ENCODE peak calls at places on chromosomes 13 and 19, in eight cellular contexts. U is MCF 10A, X is stomach, R is left lung, D is fibroblast of mammary gland, F is GM13977, T is heart left ventricle, Z is foreskin fibroblast. I is an unnamed sample.

GRCh38 chr13:51590966-51591627 is 6.8 kb downstream of the WDFY2 start:
- DNase-seq in U (peak), X (peak), R (no peak), D (peak), F (no peak), T (no peak), Z (peak), I (no peak)

GRCh38 chr19:38035515-38036495 is 128.8 kb downstream of the SIPA1L3 start:
- DNase-seq in U (no peak), X (no peak), R (peak), D (peak), F (no peak), T (no peak), Z (peak), I (no peak)

GRCh38 chr13:52356327-52356726 is 49.6 kb downstream of the THSD1 start:
- DNase-seq in U (peak), X (no peak), R (no peak), D (peak), F (no peak), T (no peak), Z (no peak), I (no peak)

GRCh38 chr13:70703755-70704154 is 595.5 kb upstream of the KLHL1 start:
- DNase-seq in U (no peak), X (no peak), R (no peak), D (no peak), F (no peak), T (no peak), Z (no peak), I (no peak)

GRCh38 chr19:17037966-17038500 is 11.4 kb upstream of the CPAMD8 start:
- DNase-seq in U (no peak), X (no peak), R (peak), D (no peak), F (no peak), T (no peak), Z (no peak), I (no peak)

GRCh38 chr19:19461306-19461670 is 54.1 kb downstream of the TSSK6 start:
- DNase-seq in U (no peak), X (no peak), R (no peak), D (no peak), F (no peak), T (no peak), Z (peak), I (no peak)

GRCh38 chr13:73334459-73334858 is 275.7 kb downstream of the KLF5 start:
- DNase-seq in U (peak), X (no peak), R (no peak), D (peak), F (no peak), T (no peak), Z (peak), I (no peak)

GRCh38 chr13:75864718-75865117 is 228.6 kb downstream of the LMO7 start:
- DNase-seq in U (peak), X (no peak), R (no peak), D (peak), F (no peak), T (no peak), Z (peak), I (no peak)

GRCh38 chr13:30395192-30396158 is 26.8 kb upstream of the UBE2L5 start:
- DNase-seq in U (peak), X (peak), R (peak), D (peak), F (peak), T (peak), Z (peak), I (no peak)

GRCh38 chr13:65149687-65150086 is 2080.4 kb downstream of the PCDH9 start:
- DNase-seq in U (no peak), X (no peak), R (peak), D (no peak), F (no peak), T (no peak), Z (no peak), I (no peak)

GRCh38 chr13:111652676-111653075 is 332.2 kb downstream of the TEX29 start:
- DNase-seq in U (no peak), X (no peak), R (no peak), D (no peak), F (no peak), T (no peak), Z (no peak), I (no peak)

GRCh38 chr13:99064624-99065249 is 86.9 kb upstream of the DOCK9 start:
- DNase-seq in U (no peak), X (no peak), R (no peak), D (no peak), F (no peak), T (no peak), Z (no peak), I (no peak)

GRCh38 chr13:96020941-96021340 is 32.3 kb downstream of the UGGT2 start:
- DNase-seq in U (no peak), X (no peak), R (no peak), D (no peak), F (no peak), T (no peak), Z (no peak), I (no peak)

GRCh38 chr19:38537071-38537847 is 80.5 kb downstream of the MAP4K1 start:
- DNase-seq in U (no peak), X (no peak), R (no peak), D (peak), F (no peak), T (no peak), Z (no peak), I (no peak)

GRCh38 chr19:51593138-51593890 is 22.2 kb downstream of the ZNF175 start:
- DNase-seq in U (no peak), X (no peak), R (no peak), D (no peak), F (no peak), T (no peak), Z (no peak), I (no peak)

GRCh38 chr19:39858541-39858940 is 12.4 kb upstream of the FBL start:
- DNase-seq in U (no peak), X (peak), R (no peak), D (peak), F (no peak), T (no peak), Z (no peak), I (no peak)

GRCh38 chr13:57641071-57641470 is 9.5 kb downstream of the PCDH17 start:
- DNase-seq in U (no peak), X (no peak), R (no peak), D (no peak), F (no peak), T (no peak), Z (no peak), I (no peak)

GRCh38 chr13:99220199-99220931 is 19.7 kb downstream of the UBAC2 start:
- DNase-seq in U (no peak), X (no peak), R (no peak), D (no peak), F (no peak), T (no peak), Z (no peak), I (no peak)

GRCh38 chr19:44954649-44955499 is at the start of gene CLPTM1:
- DNase-seq in U (peak), X (peak), R (peak), D (peak), F (peak), T (peak), Z (peak), I (peak)

GRCh38 chr19:10105241-10106099 is 692 bp upstream of the PPAN start:
- DNase-seq in U (no peak), X (no peak), R (no peak), D (no peak), F (peak), T (no peak), Z (no peak), I (no peak)

GRCh38 chr19:49570997-49571676 is 9.2 kb downstream of the NOSIP start:
- DNase-seq in U (no peak), X (peak), R (no peak), D (no peak), F (no peak), T (no peak), Z (no peak), I (no peak)

GRCh38 chr13:25249001-25249543 is 38.2 kb downstream of the MTMR6 start:
- DNase-seq in U (peak), X (no peak), R (no peak), D (peak), F (peak), T (no peak), Z (peak), I (no peak)

GRCh38 chr19:6475321-6476108 is 6.1 kb downstream of the DENND1C start:
- DNase-seq in U (no peak), X (no peak), R (no peak), D (no peak), F (no peak), T (no peak), Z (no peak), I (no peak)

GRCh38 chr19:2336528-2337328 is 8.2 kb downstream of the SPPL2B start:
- DNase-seq in U (no peak), X (no peak), R (no peak), D (no peak), F (no peak), T (no peak), Z (no peak), I (no peak)

GRCh38 chr19:2335848-2336247 is 7.4 kb downstream of the SPPL2B start:
- DNase-seq in U (no peak), X (no peak), R (no peak), D (no peak), F (no peak), T (no peak), Z (no peak), I (no peak)

GRCh38 chr19:2338055-2338615 is 9.7 kb downstream of the SPPL2B start:
- DNase-seq in U (no peak), X (no peak), R (peak), D (no peak), F (no peak), T (no peak), Z (no peak), I (no peak)

GRCh38 chr19:2338751-2339643 is 10.5 kb downstream of the SPPL2B start:
- DNase-seq in U (no peak), X (no peak), R (peak), D (no peak), F (no peak), T (no peak), Z (no peak), I (no peak)

GRCh38 chr19:2337329-2337707 is 8.8 kb downstream of the SPPL2B start:
- DNase-seq in U (no peak), X (no peak), R (peak), D (peak), F (no peak), T (no peak), Z (peak), I (no peak)
- TF ChIP-seq CTCF in U (no peak), X (no peak), R (no peak), D (peak), F (no peak), T (no peak), Z (peak), I (peak)

GRCh38 chr13:109743706-109744453 is 42.5 kb downstream of the IRS2 start:
- DNase-seq in U (peak), X (no peak), R (no peak), D (peak), F (no peak), T (no peak), Z (peak), I (peak)
- TF ChIP-seq CTCF in U (peak), X (no peak), R (no peak), D (no peak), F (no peak), T (no peak), Z (no peak), I (no peak)

DNA sequence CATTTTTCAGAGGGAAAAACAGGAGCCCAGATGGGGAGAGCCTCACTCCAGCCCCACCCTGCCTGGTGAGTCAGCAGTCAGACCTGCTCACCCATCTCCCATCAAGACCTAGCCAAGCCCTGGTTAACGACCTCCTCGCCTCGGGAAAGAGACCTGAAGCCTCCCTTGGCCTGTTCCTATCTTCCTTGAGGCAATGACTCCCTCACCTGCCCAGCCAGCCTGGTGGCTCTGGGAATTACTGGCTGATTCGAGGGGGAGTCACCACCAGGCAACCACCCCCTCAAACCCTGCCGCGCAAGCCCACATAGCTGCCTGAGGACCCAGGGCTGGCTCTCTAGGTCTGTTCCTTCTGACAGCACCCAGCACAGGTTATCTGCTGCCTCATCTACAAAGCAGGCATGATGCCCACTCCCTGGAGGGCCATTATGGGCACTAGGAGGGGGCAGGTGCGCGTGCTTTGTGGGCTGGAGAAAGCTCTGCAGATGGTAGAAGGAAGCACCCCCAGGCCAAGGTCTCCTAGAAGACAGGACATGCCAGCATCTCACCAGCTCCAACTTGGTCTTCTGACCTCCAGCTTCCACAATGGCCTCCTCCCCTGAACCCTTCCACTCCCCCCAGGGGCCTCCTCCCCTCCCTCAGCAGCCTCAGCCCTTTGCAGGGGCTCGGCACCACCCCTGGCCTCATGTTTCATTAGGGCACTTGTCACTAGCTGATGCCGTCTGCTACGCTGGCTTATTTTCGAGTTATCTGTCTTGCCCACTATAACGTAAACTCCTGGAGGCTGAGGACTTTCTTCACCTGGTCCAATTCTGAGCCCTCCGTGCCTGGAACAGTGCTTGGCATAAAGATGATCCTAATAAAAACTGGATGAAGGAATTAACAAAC is 10.4 kb downstream of the DEDD2 start:
- DNase-seq in U (peak), X (no peak), R (no peak), D (peak), F (no peak), T (no peak), Z (peak), I (no peak)
- TF ChIP-seq CTCF in U (no peak), X (no peak), R (no peak), D (no peak), F (no peak), T (no peak), Z (no peak), I (no peak)

DNA sequence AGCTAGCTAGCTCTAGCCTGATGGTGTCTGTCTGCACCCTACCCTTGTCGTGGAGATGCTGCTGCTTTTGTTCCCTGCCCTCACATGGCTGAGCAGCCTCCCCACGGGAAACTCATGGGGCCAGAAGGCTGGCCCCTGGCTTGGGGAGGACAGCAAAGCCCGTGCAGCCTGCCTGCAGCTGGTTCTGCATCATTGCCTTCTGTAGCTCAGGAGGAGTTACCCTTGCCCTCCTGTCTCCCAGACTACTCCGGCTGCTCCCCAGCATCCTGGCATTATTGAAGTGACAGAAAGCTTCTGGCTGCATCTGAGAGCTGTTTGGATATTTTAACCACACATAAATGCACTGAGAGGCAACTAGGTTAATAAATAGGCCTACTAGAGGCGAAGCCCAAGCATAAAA is 110.6 kb downstream of the TNFRSF19 start:
- DNase-seq in U (no peak), X (no peak), R (no peak), D (no peak), F (no peak), T (no peak), Z (no peak), I (no peak)
- TF ChIP-seq CTCF in U (no peak), X (no peak), R (no peak), D (no peak), F (no peak), T (no peak), Z (no peak), I (no peak)

I was measured in type B pancreatic cell.